ENCODE peak calls at places on chromosomes 11 and 22, in eight cellular contexts. One of them, this sample, is unnamed.

GRCh38 chr22:38262051-38262795 is 10.6 kb downstream of the TMEM184B start:
- DNase-seq in astrocyte of the spinal cord: no peak
- DNase-seq in transverse colon: peak
- DNase-seq in spleen: peak
- DNase-seq in HFFc6: no peak
- DNase-seq in pancreas: peak
- DNase-seq in fibroblast of pulmonary artery: no peak
- DNase-seq in uterus: peak
- DNase-seq in this sample: no peak

GRCh38 chr22:49966716-49967332 is 6.3 kb downstream of the PIM3 start:
- DNase-seq in astrocyte of the spinal cord: no peak
- DNase-seq in spleen: peak
- DNase-seq in fibroblast of pulmonary artery: peak
- DNase-seq in uterus: peak
- DNase-seq in transverse colon: peak
- DNase-seq in HFFc6: no peak
- DNase-seq in pancreas: peak
- DNase-seq in this sample: no peak

GRCh38 chr11:34936945-34937344 is 20.5 kb downstream of the PDHX start:
- DNase-seq in fibroblast of pulmonary artery: no peak
- DNase-seq in astrocyte of the spinal cord: no peak
- DNase-seq in spleen: no peak
- DNase-seq in pancreas: no peak
- DNase-seq in HFFc6: no peak
- DNase-seq in transverse colon: no peak
- DNase-seq in uterus: no peak
- DNase-seq in this sample: no peak

GRCh38 chr22:27487600-27488450 is 313.7 kb downstream of the MN1 start:
- DNase-seq in fibroblast of pulmonary artery: no peak
- DNase-seq in spleen: no peak
- DNase-seq in pancreas: peak
- DNase-seq in transverse colon: no peak
- DNase-seq in astrocyte of the spinal cord: peak
- DNase-seq in uterus: no peak
- DNase-seq in HFFc6: peak
- DNase-seq in this sample: no peak

GRCh38 chr11:28343304-28344233 is 235.4 kb downstream of the METTL15 start:
- DNase-seq in pancreas: no peak
- DNase-seq in transverse colon: no peak
- DNase-seq in HFFc6: peak
- DNase-seq in fibroblast of pulmonary artery: peak
- DNase-seq in uterus: no peak
- DNase-seq in astrocyte of the spinal cord: peak
- DNase-seq in spleen: no peak
- DNase-seq in this sample: no peak

GRCh38 chr22:38199826-38200559 is 1.8 kb upstream of the MAFF start:
- DNase-seq in fibroblast of pulmonary artery: no peak
- DNase-seq in HFFc6: no peak
- DNase-seq in astrocyte of the spinal cord: no peak
- DNase-seq in spleen: no peak
- DNase-seq in uterus: no peak
- DNase-seq in pancreas: no peak
- DNase-seq in transverse colon: no peak
- DNase-seq in this sample: no peak

GRCh38 chr11:19344661-19345518 is 104.1 kb upstream of the E2F8 start:
- DNase-seq in astrocyte of the spinal cord: peak
- DNase-seq in spleen: peak
- DNase-seq in fibroblast of pulmonary artery: peak
- DNase-seq in HFFc6: no peak
- DNase-seq in uterus: no peak
- DNase-seq in pancreas: peak
- DNase-seq in transverse colon: peak
- DNase-seq in this sample: peak

GRCh38 chr11:64531906-64532312 is 59.1 kb upstream of the SLC22A12 start:
- DNase-seq in uterus: no peak
- DNase-seq in spleen: peak
- DNase-seq in pancreas: no peak
- DNase-seq in transverse colon: no peak
- DNase-seq in HFFc6: no peak
- DNase-seq in astrocyte of the spinal cord: no peak
- DNase-seq in fibroblast of pulmonary artery: no peak
- DNase-seq in this sample: no peak

GRCh38 chr11:102836290-102836875 is 7.0 kb downstream of the MMP3 start:
- DNase-seq in fibroblast of pulmonary artery: peak
- DNase-seq in astrocyte of the spinal cord: peak
- DNase-seq in pancreas: no peak
- DNase-seq in HFFc6: peak
- DNase-seq in transverse colon: no peak
- DNase-seq in spleen: no peak
- DNase-seq in uterus: no peak
- DNase-seq in this sample: no peak

GRCh38 chr11:16397355-16397754 is 41.0 kb upstream of the SOX6 start:
- DNase-seq in fibroblast of pulmonary artery: no peak
- DNase-seq in HFFc6: no peak
- DNase-seq in transverse colon: no peak
- DNase-seq in spleen: no peak
- DNase-seq in uterus: no peak
- DNase-seq in astrocyte of the spinal cord: no peak
- DNase-seq in pancreas: no peak
- DNase-seq in this sample: no peak

GRCh38 chr11:72668645-72669347 is 5.4 kb downstream of the PDE2A start:
- DNase-seq in astrocyte of the spinal cord: no peak
- DNase-seq in uterus: no peak
- DNase-seq in fibroblast of pulmonary artery: no peak
- DNase-seq in transverse colon: no peak
- DNase-seq in pancreas: no peak
- DNase-seq in HFFc6: no peak
- DNase-seq in spleen: no peak
- DNase-seq in this sample: no peak

DNA sequence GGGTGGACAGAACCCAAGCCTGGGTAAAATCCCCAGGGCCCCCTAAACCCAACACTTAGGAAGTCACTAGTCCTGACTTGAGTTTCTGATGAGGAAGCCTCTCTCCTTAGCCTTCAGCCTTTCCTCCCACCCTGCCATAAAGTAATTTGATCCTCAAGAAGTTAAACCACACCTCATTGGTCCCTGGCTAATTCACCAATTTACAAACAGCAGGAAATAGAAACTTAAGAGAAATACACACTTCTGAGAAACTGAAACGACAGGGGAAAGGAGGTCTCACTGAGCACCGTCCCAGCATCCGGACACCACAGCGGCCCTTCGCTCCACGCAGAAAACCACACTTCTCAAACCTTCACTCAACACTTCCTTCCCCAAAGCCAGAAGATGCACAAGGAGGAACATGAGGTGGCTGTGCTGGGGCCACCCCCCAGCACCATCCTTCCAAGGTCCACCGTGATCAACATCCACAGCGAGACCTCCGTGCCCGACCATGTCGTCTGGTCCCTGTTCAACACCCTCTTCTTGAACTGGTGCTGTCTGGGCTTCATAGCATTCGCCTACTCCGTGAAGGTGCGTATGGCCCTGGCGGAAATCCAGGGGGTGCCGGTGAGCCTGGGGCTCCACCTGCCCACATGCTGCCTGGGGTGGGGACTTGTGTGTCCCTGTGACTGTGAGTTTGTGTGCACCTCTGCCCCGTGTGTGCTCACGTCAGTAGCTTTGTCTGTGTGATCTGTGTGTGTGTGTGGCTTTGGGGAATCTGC is at the start of gene IFITM1:
- DNase-seq in uterus: peak
- DNase-seq in fibroblast of pulmonary artery: peak
- DNase-seq in pancreas: peak
- DNase-seq in transverse colon: peak
- DNase-seq in astrocyte of the spinal cord: peak
- DNase-seq in spleen: peak
- DNase-seq in HFFc6: peak
- DNase-seq in this sample: no peak
- TF ChIP-seq CTCF in uterus: no peak
- TF ChIP-seq CTCF in fibroblast of pulmonary artery: no peak
- TF ChIP-seq CTCF in pancreas: no peak
- TF ChIP-seq CTCF in transverse colon: peak
- TF ChIP-seq CTCF in astrocyte of the spinal cord: no peak
- TF ChIP-seq CTCF in spleen: no peak
- TF ChIP-seq CTCF in HFFc6: no peak
- TF ChIP-seq CTCF in this sample: no peak

GRCh38 chr11:69657456-69657910 is 16.5 kb downstream of the CCND1 start:
- DNase-seq in spleen: peak
- DNase-seq in transverse colon: no peak
- DNase-seq in pancreas: no peak
- DNase-seq in fibroblast of pulmonary artery: no peak
- DNase-seq in uterus: no peak
- DNase-seq in HFFc6: no peak
- DNase-seq in astrocyte of the spinal cord: no peak
- DNase-seq in this sample: no peak

GRCh38 chr11:69657911-69658605 is 17.1 kb downstream of the LTO1 start:
- DNase-seq in spleen: peak
- DNase-seq in uterus: no peak
- DNase-seq in fibroblast of pulmonary artery: peak
- DNase-seq in pancreas: no peak
- DNase-seq in transverse colon: no peak
- DNase-seq in HFFc6: no peak
- DNase-seq in astrocyte of the spinal cord: no peak
- DNase-seq in this sample: no peak

GRCh38 chr11:69659591-69659990 is 15.6 kb downstream of the LTO1 start:
- DNase-seq in spleen: peak
- DNase-seq in pancreas: no peak
- DNase-seq in astrocyte of the spinal cord: no peak
- DNase-seq in transverse colon: no peak
- DNase-seq in HFFc6: no peak
- DNase-seq in uterus: no peak
- DNase-seq in fibroblast of pulmonary artery: no peak
- DNase-seq in this sample: no peak

GRCh38 chr11:69660001-69660500 is 15.1 kb downstream of the LTO1 start:
- DNase-seq in HFFc6: no peak
- DNase-seq in transverse colon: no peak
- DNase-seq in fibroblast of pulmonary artery: no peak
- DNase-seq in pancreas: no peak
- DNase-seq in uterus: no peak
- DNase-seq in astrocyte of the spinal cord: no peak
- DNase-seq in spleen: peak
- DNase-seq in this sample: no peak

DNA sequence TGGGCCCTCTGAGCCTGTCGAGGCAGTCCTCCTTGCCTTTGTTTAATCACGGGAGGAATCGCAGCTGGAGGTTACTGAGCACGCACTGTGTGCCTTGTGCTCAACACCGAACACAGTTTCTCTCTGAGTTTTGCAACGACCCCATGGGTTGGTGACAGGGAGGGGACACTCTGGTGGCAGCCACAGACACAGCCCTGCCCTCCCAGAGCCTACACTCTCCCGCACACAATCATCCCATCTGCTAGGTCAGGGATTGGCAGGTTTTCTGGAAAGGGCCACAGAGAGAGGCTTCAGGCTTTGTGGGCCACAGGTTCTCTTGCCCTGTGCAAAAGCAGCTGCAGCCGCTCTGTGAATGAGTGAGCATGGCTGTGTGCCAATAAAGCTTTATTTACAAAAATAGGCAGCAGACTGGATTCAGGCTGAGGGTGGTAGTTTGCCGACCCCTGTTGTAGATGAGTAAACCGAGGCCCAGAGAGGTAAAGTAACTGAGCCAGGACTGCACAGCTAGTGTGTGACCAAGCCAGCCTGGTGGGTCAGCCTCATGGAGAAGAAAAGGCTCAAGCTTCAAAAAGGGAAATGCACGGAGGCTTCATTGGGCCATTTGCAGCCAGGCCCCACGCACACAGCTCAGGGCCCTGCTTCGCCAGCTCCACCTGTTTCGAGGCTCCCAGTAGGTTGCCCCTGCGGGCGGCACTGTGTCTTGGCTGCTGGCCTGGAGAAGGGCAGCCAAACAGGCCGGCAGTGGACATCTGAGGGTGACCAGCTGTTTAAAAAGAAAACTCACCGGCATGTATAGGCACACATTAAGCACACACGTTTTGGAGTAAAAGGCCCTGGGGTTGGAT is 16.3 kb downstream of the LTO1 start:
- DNase-seq in transverse colon: no peak
- DNase-seq in astrocyte of the spinal cord: no peak
- DNase-seq in fibroblast of pulmonary artery: no peak
- DNase-seq in uterus: no peak
- DNase-seq in HFFc6: no peak
- DNase-seq in pancreas: no peak
- DNase-seq in spleen: peak
- DNase-seq in this sample: no peak
- TF ChIP-seq CTCF in transverse colon: no peak
- TF ChIP-seq CTCF in astrocyte of the spinal cord: no peak
- TF ChIP-seq CTCF in fibroblast of pulmonary artery: no peak
- TF ChIP-seq CTCF in uterus: no peak
- TF ChIP-seq CTCF in HFFc6: no peak
- TF ChIP-seq CTCF in pancreas: no peak
- TF ChIP-seq CTCF in spleen: no peak
- TF ChIP-seq CTCF in this sample: no peak

DNA sequence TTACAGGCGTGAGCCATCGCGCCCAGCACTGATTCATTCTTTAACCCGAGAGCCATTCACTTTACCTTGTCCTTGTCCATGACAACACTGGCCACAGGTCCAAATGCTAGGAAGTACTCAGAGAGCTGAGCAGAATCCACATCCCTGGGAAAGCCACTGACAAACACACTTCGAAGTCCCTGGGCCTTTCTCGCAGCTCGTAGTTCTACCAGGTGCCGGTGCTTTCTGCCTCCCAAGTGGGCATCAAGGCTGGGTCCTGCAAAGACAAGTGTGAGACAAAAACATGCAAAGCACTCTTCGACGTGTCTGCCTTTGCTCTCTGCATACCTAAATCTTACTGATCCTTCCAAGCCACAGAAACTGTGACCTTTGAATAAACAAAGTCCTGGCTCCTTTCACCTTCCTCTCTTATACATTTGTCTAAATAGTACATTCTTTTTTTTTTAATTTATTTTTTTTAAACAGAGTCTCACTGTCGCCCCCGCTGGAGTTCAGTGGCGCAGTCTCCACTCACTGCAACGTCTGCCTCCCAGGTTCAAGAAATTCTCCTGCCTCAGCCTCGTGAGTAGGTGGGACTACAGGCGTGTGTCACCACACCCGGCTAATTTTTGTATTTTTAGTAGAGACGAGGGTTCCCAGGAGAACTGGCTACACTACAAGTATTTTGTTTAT is 2.2 kb downstream of the TUT1 start:
- DNase-seq in transverse colon: no peak
- DNase-seq in astrocyte of the spinal cord: no peak
- DNase-seq in spleen: peak
- DNase-seq in uterus: no peak
- DNase-seq in HFFc6: peak
- DNase-seq in fibroblast of pulmonary artery: peak
- DNase-seq in pancreas: peak
- DNase-seq in this sample: no peak
- TF ChIP-seq CTCF in transverse colon: no peak
- TF ChIP-seq CTCF in astrocyte of the spinal cord: peak
- TF ChIP-seq CTCF in spleen: peak
- TF ChIP-seq CTCF in uterus: no peak
- TF ChIP-seq CTCF in HFFc6: peak
- TF ChIP-seq CTCF in fibroblast of pulmonary artery: peak
- TF ChIP-seq CTCF in pancreas: no peak
- TF ChIP-seq CTCF in this sample: peak

DNA sequence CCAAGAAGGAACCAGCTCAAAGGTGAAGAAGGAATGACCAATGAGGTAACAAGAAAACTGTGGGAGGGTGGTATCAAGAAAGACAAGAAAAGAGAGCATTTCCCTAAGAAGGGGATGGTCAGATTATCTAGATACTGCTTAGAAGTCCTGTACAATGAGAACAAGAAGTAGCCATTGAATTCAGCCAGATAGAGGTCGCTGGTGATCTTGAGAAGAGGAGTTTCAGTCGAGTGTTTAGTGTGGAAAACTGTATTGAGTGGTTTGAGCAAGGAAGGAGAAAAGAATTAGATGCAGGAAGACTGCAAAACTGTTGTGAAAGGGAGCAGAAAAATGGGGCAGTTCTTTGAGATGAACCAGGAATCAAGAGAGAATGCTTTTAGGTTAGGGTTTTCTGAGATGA is 74.6 kb upstream of the FAT3 start:
- DNase-seq in pancreas: no peak
- DNase-seq in transverse colon: no peak
- DNase-seq in HFFc6: no peak
- DNase-seq in fibroblast of pulmonary artery: no peak
- DNase-seq in uterus: no peak
- DNase-seq in astrocyte of the spinal cord: peak
- DNase-seq in spleen: no peak
- DNase-seq in this sample: no peak
- TF ChIP-seq CTCF in pancreas: no peak
- TF ChIP-seq CTCF in transverse colon: no peak
- TF ChIP-seq CTCF in HFFc6: no peak
- TF ChIP-seq CTCF in fibroblast of pulmonary artery: no peak
- TF ChIP-seq CTCF in uterus: no peak
- TF ChIP-seq CTCF in astrocyte of the spinal cord: no peak
- TF ChIP-seq CTCF in spleen: no peak
- TF ChIP-seq CTCF in this sample: no peak

This sample was measured in D721Med.